ENCODE peak calls at places on chromosomes 11 and 22, in four cellular contexts. One of them, this sample, is unnamed.

GRCh38 chr22:45376703-45377102 is 36.7 kb downstream of the SMC1B start:
- DNase-seq in neuronal stem cell: no peak
- DNase-seq in IMR-90: no peak
- DNase-seq in H1: no peak
- DNase-seq in this sample: no peak

GRCh38 chr11:62601114-62601363 is 626 bp downstream of the MTA2 start:
- DNase-seq in neuronal stem cell: no peak
- DNase-seq in IMR-90: no peak
- DNase-seq in H1: no peak
- DNase-seq in this sample: no peak

GRCh38 chr11:65188486-65188885 is 6.8 kb downstream of the CAPN1 start:
- DNase-seq in neuronal stem cell: no peak
- DNase-seq in IMR-90: no peak
- DNase-seq in H1: no peak
- DNase-seq in this sample: no peak

GRCh38 chr11:68929706-68930605 is 26.3 kb downstream of the IGHMBP2 start:
- DNase-seq in neuronal stem cell: no peak
- DNase-seq in IMR-90: no peak
- DNase-seq in H1: no peak
- DNase-seq in this sample: no peak

GRCh38 chr11:66950113-66950535 is 8.1 kb downstream of the PC start:
- DNase-seq in neuronal stem cell: no peak
- DNase-seq in IMR-90: peak; percentile 94
- DNase-seq in H1: no peak
- DNase-seq in this sample: peak; percentile 97

GRCh38 chr22:31923166-31923565 is 21.2 kb upstream of the YWHAH start:
- DNase-seq in neuronal stem cell: no peak
- DNase-seq in IMR-90: no peak
- DNase-seq in H1: no peak
- DNase-seq in this sample: no peak

GRCh38 chr11:78039919-78040671 is 17.0 kb upstream of the KCTD14 start:
- DNase-seq in neuronal stem cell: no peak
- DNase-seq in IMR-90: peak; percentile 85
- DNase-seq in H1: no peak
- DNase-seq in this sample: no peak

GRCh38 chr22:19761022-19761499 is 483 bp downstream of the TBX1 start:
- DNase-seq in neuronal stem cell: no peak
- DNase-seq in IMR-90: no peak
- DNase-seq in H1: no peak
- DNase-seq in this sample: no peak

GRCh38 chr11:133966147-133966546 is 9.4 kb upstream of the IGSF9B start:
- DNase-seq in neuronal stem cell: no peak
- DNase-seq in IMR-90: no peak
- DNase-seq in H1: no peak
- DNase-seq in this sample: no peak

GRCh38 chr11:7578276-7578955 is 64.6 kb downstream of the PPFIBP2 start:
- DNase-seq in neuronal stem cell: no peak
- DNase-seq in IMR-90: no peak
- DNase-seq in H1: no peak
- DNase-seq in this sample: no peak

GRCh38 chr22:39935116-39935515 is 25.1 kb upstream of the TMA7B start:
- DNase-seq in neuronal stem cell: no peak
- DNase-seq in IMR-90: no peak
- DNase-seq in H1: no peak
- DNase-seq in this sample: no peak

GRCh38 chr11:23866641-23867040 is 630.2 kb upstream of the LUZP2 start:
- DNase-seq in neuronal stem cell: no peak
- DNase-seq in IMR-90: peak; percentile 60
- DNase-seq in H1: no peak
- DNase-seq in this sample: no peak

GRCh38 chr11:68328374-68329091 is 16.1 kb downstream of the LRP5 start:
- DNase-seq in neuronal stem cell: peak; percentile 58
- DNase-seq in IMR-90: no peak
- DNase-seq in H1: no peak
- DNase-seq in this sample: peak; percentile 71

GRCh38 chr22:42966389-42966998 is 48.5 kb downstream of the PACSIN2 start:
- DNase-seq in neuronal stem cell: no peak
- DNase-seq in IMR-90: no peak
- DNase-seq in H1: no peak
- DNase-seq in this sample: no peak

GRCh38 chr22:48957311-48957986 is 870.2 kb downstream of the BRD1 start:
- DNase-seq in neuronal stem cell: no peak
- DNase-seq in IMR-90: no peak
- DNase-seq in H1: no peak
- DNase-seq in this sample: no peak

GRCh38 chr11:65710424-65710823 is 1.6 kb upstream of the KAT5 start:
- DNase-seq in neuronal stem cell: no peak
- DNase-seq in IMR-90: no peak
- DNase-seq in H1: no peak
- DNase-seq in this sample: no peak

GRCh38 chr11:1770061-1770460 is 6.3 kb upstream of the CTSD start:
- DNase-seq in neuronal stem cell: no peak
- DNase-seq in IMR-90: no peak
- DNase-seq in H1: no peak
- DNase-seq in this sample: no peak

GRCh38 chr11:1771700-1772099 is 8.0 kb upstream of the CTSD start:
- DNase-seq in neuronal stem cell: no peak
- DNase-seq in IMR-90: peak; percentile 62
- DNase-seq in H1: no peak
- DNase-seq in this sample: peak; percentile 44

GRCh38 chr11:1772270-1773130 is 8.8 kb upstream of the CTSD start:
- DNase-seq in neuronal stem cell: peak; percentile 57
- DNase-seq in IMR-90: peak; percentile 91
- DNase-seq in H1: peak; percentile 71
- DNase-seq in this sample: peak; percentile 90

GRCh38 chr11:1770528-1770927 is 6.8 kb upstream of the CTSD start:
- DNase-seq in neuronal stem cell: no peak
- DNase-seq in IMR-90: no peak
- DNase-seq in H1: no peak
- DNase-seq in this sample: no peak

DNA sequence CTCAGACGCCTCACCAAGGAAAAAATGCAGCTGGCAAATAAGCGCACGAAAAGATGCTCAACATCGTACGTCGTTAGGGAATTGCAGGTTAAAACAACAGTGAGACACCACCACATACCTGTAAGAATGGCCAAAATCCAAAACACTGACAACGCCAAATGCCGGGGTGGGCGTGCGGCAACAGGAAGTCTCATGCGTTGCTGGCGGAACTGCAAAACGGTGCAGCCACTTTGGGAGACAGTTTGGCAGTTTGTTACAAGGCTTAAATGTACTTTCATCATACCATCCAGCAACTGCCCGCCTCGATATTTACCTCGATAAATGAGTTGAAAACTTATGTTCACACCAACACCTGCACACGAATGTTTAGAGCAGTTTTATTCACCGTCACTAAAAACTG is 7.5 kb upstream of the CTSD start:
- DNase-seq in neuronal stem cell: no peak
- DNase-seq in IMR-90: no peak
- DNase-seq in H1: no peak
- DNase-seq in this sample: no peak
- H2BK120ac ChIP-seq in neuronal stem cell: no peak overlapping the region
- H2BK120ac ChIP-seq in IMR-90: peak overlapping the region; percentile 95
- H2BK120ac ChIP-seq in H1: no peak overlapping the region
- H2BK120ac ChIP-seq in this sample: no peak overlapping the region

GRCh38 chr11:2382129-2382517 is 5.0 kb downstream of the CD81 start:
- DNase-seq in neuronal stem cell: no peak
- DNase-seq in IMR-90: no peak
- DNase-seq in H1: no peak
- DNase-seq in this sample: no peak

GRCh38 chr11:2381494-2382128 is 4.5 kb downstream of the CD81 start:
- DNase-seq in neuronal stem cell: no peak
- DNase-seq in IMR-90: no peak
- DNase-seq in H1: no peak
- DNase-seq in this sample: no peak

GRCh38 chr11:2379471-2380174 is 2.5 kb downstream of the CD81 start:
- DNase-seq in neuronal stem cell: no peak
- DNase-seq in IMR-90: no peak
- DNase-seq in H1: no peak
- DNase-seq in this sample: no peak

GRCh38 chr11:2380396-2380795 is 3.3 kb downstream of the CD81 start:
- DNase-seq in neuronal stem cell: no peak
- DNase-seq in IMR-90: no peak
- DNase-seq in H1: no peak
- DNase-seq in this sample: no peak

GRCh38 chr11:2380807-2381350 is 3.8 kb downstream of the CD81 start:
- DNase-seq in neuronal stem cell: no peak
- DNase-seq in IMR-90: no peak
- DNase-seq in H1: no peak
- DNase-seq in this sample: no peak
- H3K4me2 ChIP-seq in neuronal stem cell: no peak overlapping the region
- H3K4me2 ChIP-seq in IMR-90: no peak overlapping the region
- H3K4me2 ChIP-seq in H1: no peak overlapping the region
- H3K4me2 ChIP-seq in this sample: no peak overlapping the region

DNA sequence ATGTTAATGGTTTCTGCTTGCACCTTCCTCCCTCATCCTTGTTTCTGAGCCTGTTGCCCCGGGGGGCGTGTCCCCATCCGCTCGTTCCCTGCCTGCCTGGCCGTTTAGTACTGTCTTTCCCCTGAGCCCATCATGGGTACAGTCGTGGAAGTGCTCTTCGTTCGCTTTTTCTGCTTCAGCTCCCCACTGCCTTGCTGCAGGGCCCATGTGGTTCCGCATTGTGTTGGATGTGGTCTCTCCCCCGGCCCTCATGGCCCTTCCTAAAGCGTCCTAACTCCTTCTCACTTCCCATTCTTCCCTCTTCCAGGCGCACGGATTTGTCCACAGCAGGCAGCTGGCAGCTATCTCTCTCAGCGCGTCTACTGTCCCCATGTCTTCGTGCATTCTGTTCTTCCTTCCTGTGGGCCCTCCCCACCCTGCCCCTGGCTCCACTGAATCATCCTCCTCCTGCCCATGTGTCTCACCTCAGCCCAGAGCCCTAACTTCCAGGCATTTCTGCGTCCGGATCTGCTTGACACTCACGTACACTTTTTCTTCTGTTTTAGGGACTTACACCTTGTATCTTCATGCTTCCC is 98.1 kb downstream of the ZBTB16 start:
- DNase-seq in neuronal stem cell: no peak
- DNase-seq in IMR-90: no peak
- DNase-seq in H1: no peak
- DNase-seq in this sample: no peak
- H2BK120ac ChIP-seq in neuronal stem cell: no peak overlapping the region
- H2BK120ac ChIP-seq in IMR-90: no peak overlapping the region
- H2BK120ac ChIP-seq in H1: no peak overlapping the region
- H2BK120ac ChIP-seq in this sample: no peak overlapping the region

DNA sequence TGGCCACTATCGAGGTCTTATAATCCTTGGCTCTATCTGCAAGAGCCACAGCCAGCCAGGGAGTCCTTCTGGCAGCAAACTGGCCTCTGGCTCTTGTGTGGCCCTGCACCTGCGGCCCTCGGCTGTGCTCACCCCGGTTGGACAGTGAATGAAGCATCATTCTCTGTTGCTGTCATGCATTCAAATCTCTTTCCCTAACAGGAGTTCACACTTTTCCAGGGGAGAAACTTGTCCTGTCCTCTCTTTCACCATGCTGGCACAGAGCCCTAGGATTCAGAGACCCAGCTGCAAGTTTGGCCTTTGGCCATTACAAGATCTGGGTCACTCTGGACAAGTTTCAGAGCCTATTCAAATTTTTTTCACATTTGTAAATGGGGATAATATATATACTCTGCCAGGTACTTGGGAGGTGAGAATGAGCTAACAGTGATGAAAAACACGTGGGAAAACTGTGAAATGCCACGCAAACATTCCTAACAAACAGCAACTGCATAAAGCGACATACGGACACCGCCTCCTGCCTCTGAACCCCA is 34.2 kb downstream of the TMEM184B start:
- DNase-seq in neuronal stem cell: no peak
- DNase-seq in IMR-90: peak; percentile 73
- DNase-seq in H1: no peak
- DNase-seq in this sample: no peak
- H3K4me2 ChIP-seq in neuronal stem cell: no peak overlapping the region
- H3K4me2 ChIP-seq in IMR-90: peak overlapping the region; percentile 59
- H3K4me2 ChIP-seq in H1: no peak overlapping the region
- H3K4me2 ChIP-seq in this sample: no peak overlapping the region

GRCh38 chr11:58011771-58012170 is 11.9 kb upstream of the OR9Q1 start:
- DNase-seq in neuronal stem cell: no peak
- DNase-seq in IMR-90: no peak
- DNase-seq in H1: no peak
- DNase-seq in this sample: no peak
- H2BK120ac ChIP-seq in neuronal stem cell: no peak overlapping the region
- H2BK120ac ChIP-seq in IMR-90: no peak overlapping the region
- H2BK120ac ChIP-seq in H1: no peak overlapping the region
- H2BK120ac ChIP-seq in this sample: no peak overlapping the region

DNA sequence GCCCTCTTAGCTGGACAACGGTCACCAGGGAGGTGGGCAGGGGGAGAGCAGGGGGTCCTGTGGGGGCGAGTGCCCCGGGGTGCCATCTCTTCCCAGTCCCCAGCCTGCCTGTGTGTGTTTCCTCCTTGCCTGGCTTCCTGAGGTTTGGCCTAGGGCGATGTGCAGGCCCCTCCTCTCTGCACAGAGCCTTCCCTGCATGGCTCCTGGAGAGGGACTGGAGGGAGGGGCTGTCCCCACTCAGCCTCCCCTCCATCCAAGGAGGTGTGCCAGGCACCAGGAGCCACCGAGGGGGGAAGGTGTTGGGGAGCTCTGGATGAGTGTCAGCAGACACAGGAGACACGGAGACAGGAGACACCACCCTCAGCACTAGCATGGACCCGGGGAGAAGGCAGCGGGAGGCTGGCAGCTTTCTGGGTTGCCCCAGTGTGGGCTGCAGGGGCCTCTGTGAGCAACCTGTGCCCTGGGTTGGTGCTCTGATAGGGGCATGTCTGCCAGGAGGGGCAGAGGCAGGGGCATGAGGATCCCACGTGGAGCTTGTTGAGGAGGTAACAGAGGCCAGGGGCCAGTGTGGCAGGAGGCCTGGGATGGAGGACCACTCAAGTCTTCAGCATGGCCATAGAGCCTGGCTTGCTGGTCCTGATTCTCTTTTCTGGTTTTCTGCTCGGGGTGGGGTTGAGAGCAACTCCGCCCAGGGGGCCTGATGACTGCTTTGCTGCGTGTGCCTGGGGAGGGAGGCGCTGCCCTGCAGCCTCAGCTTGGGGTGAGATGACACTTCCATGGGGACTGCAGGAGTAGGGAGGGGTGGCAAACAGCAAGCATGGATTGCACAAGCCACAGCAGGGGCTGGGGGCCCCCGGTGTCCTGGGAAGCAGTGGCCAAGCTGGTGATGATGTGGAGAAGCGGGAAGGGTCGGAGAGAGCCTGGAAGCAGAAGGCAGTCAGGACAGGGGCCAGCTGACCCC is 78.8 kb downstream of the ST3GAL4 start:
- DNase-seq in neuronal stem cell: no peak
- DNase-seq in IMR-90: no peak
- DNase-seq in H1: no peak
- DNase-seq in this sample: no peak
- H3K4me2 ChIP-seq in neuronal stem cell: no peak overlapping the region
- H3K4me2 ChIP-seq in IMR-90: no peak overlapping the region
- H3K4me2 ChIP-seq in H1: peak overlapping the region; percentile 14
- H3K4me2 ChIP-seq in this sample: no peak overlapping the region

GRCh38 chr22:41382098-41382578 is 396 bp downstream of the TEF start:
- DNase-seq in neuronal stem cell: no peak
- DNase-seq in IMR-90: no peak
- DNase-seq in H1: no peak
- DNase-seq in this sample: no peak
- H2BK120ac ChIP-seq in neuronal stem cell: no peak overlapping the region
- H2BK120ac ChIP-seq in IMR-90: no peak overlapping the region
- H2BK120ac ChIP-seq in H1: no peak overlapping the region
- H2BK120ac ChIP-seq in this sample: no peak overlapping the region

GRCh38 chr11:75907926-75908527 is 93.0 kb downstream of the UVRAG start:
- DNase-seq in neuronal stem cell: no peak
- DNase-seq in IMR-90: no peak
- DNase-seq in H1: no peak
- DNase-seq in this sample: no peak
- H3K4me2 ChIP-seq in neuronal stem cell: no peak overlapping the region
- H3K4me2 ChIP-seq in IMR-90: no peak overlapping the region
- H3K4me2 ChIP-seq in H1: no peak overlapping the region
- H3K4me2 ChIP-seq in this sample: no peak overlapping the region